ENCODE peak calls at places on chromosome 1, in four cellular contexts. A, Q, P and D are unnamed samples.
A peak's percentile ranks its signal among the peaks of the same experiment; 100 is the strongest.

GRCh38 chr1:31412732-31413404 is at the start of gene SERINC2:
- DNase-seq in P (peak; percentile 71), Q (no peak), A (peak; percentile 23), D (no peak)

GRCh38 chr1:232844791-232845190 is 39.6 kb downstream of the MAP10 start:
- DNase-seq in P (peak; percentile 34), Q (peak; percentile 40), A (no peak), D (no peak)

GRCh38 chr1:176696689-176697088 is 233.7 kb downstream of the PAPPA2 start:
- DNase-seq in A (no peak), Q (no peak), P (no peak), D (no peak)

GRCh38 chr1:183043872-183044859 is 20.9 kb downstream of the LAMC1 start:
- DNase-seq in P (peak; percentile 33), A (no peak), Q (peak; percentile 55), D (no peak)

GRCh38 chr1:47325530-47325929 is 8.1 kb upstream of the CMPK1 start:
- DNase-seq in Q (peak; percentile 63), P (peak; percentile 29), A (no peak), D (no peak)

GRCh38 chr1:55466343-55466742 is 251.2 kb upstream of the USP24 start:
- DNase-seq in A (no peak), Q (no peak), P (peak; percentile 92), D (no peak)

GRCh38 chr1:64769971-64770370 is 25.1 kb downstream of the RAVER2 start:
- DNase-seq in Q (no peak), P (no peak), A (no peak), D (no peak)

GRCh38 chr1:31428436-31429221 is 15.6 kb downstream of the SERINC2 start:
- DNase-seq in Q (no peak), A (no peak), P (no peak), D (no peak)

GRCh38 chr1:161792740-161793139 is 26.6 kb downstream of the ATF6 start:
- DNase-seq in A (peak; percentile 54), P (peak; percentile 95), Q (peak; percentile 74), D (peak; percentile 73)

GRCh38 chr1:226706664-226707063 is 32.4 kb downstream of the ITPKB start:
- DNase-seq in A (no peak), P (no peak), Q (no peak), D (no peak)

GRCh38 chr1:41341756-41342562 is 19.3 kb upstream of the FOXO6 start:
- DNase-seq in A (peak; percentile 49), Q (no peak), P (peak; percentile 32), D (no peak)

GRCh38 chr1:102872526-102872925 is 235.8 kb downstream of the COL11A1 start:
- DNase-seq in Q (no peak), A (peak; percentile 15), P (no peak), D (no peak)

GRCh38 chr1:216528816-216529215 is 105.6 kb upstream of the USH2A start:
- DNase-seq in P (peak; percentile 49), A (no peak), Q (no peak), D (no peak)

GRCh38 chr1:228018961-228019721 is 12.3 kb downstream of the WNT3A start:
- DNase-seq in Q (no peak), A (no peak), P (no peak), D (no peak)

GRCh38 chr1:196160066-196160795 is 448.0 kb downstream of the KCNT2 start:
- DNase-seq in Q (no peak), P (peak; percentile 43), A (no peak), D (peak; percentile 40)

GRCh38 chr1:106022312-106022902 is 1034.1 kb upstream of the PRMT6 start:
- DNase-seq in Q (no peak), A (no peak), P (peak; percentile 51), D (no peak)

GRCh38 chr1:24294228-24294672 is 24.9 kb upstream of the GRHL3 start:
- DNase-seq in Q (peak; percentile 96), P (peak; percentile 98), A (no peak), D (peak; percentile 80)

GRCh38 chr1:214475331-214475730 is 76.1 kb downstream of the PTPN14 start:
- DNase-seq in Q (no peak), P (no peak), A (no peak), D (peak; percentile 77)

GRCh38 chr1:193201021-193201420 is 14.6 kb upstream of the B3GALT2 start:
- DNase-seq in P (no peak), Q (no peak), A (no peak), D (no peak)

GRCh38 chr1:199046618-199047017 is 407.8 kb downstream of the PTPRC start:
- DNase-seq in Q (no peak), P (peak; percentile 25), A (no peak), D (no peak)

GRCh38 chr1:90706437-90707362 is 10.4 kb downstream of the BARHL2 start:
- DNase-seq in Q (peak; percentile 12), A (no peak), P (no peak), D (no peak)

GRCh38 chr1:86687595-86687994 is 16.8 kb upstream of the SH3GLB1 start:
- DNase-seq in A (no peak), Q (no peak), P (peak; percentile 43), D (no peak)

GRCh38 chr1:218351617-218352438 is 6.7 kb downstream of the TGFB2 start:
- DNase-seq in Q (peak; percentile 64), P (peak; percentile 49), A (no peak), D (no peak)

GRCh38 chr1:52645261-52645660 is 12.3 kb downstream of the SHISAL2A start:
- DNase-seq in P (no peak), A (no peak), Q (no peak), D (no peak)

GRCh38 chr1:183234660-183235476 is 48.8 kb downstream of the LAMC2 start:
- DNase-seq in Q (peak; percentile 59), A (peak; percentile 96), P (peak; percentile 90), D (no peak)

GRCh38 chr1:227343727-227344551 is 25.6 kb upstream of the CDC42BPA start:
- DNase-seq in A (no peak), Q (peak; percentile 58), P (peak; percentile 82), D (no peak)

GRCh38 chr1:30376054-30376453 is 347.3 kb downstream of the MATN1 start:
- DNase-seq in Q (no peak), P (no peak), A (no peak), D (no peak)

GRCh38 chr1:20551945-20552727 is at the start of gene FAM43B:
- DNase-seq in A (no peak), Q (peak; percentile 62), P (no peak), D (no peak)

GRCh38 chr1:187626056-187626455 is 797.3 kb downstream of the PLA2G4A start:
- DNase-seq in Q (no peak), A (no peak), P (no peak), D (no peak)

GRCh38 chr1:41890841-41891311 is 27.8 kb downstream of the HIVEP3 start:
- DNase-seq in Q (no peak), A (no peak), P (no peak), D (no peak)

DNA sequence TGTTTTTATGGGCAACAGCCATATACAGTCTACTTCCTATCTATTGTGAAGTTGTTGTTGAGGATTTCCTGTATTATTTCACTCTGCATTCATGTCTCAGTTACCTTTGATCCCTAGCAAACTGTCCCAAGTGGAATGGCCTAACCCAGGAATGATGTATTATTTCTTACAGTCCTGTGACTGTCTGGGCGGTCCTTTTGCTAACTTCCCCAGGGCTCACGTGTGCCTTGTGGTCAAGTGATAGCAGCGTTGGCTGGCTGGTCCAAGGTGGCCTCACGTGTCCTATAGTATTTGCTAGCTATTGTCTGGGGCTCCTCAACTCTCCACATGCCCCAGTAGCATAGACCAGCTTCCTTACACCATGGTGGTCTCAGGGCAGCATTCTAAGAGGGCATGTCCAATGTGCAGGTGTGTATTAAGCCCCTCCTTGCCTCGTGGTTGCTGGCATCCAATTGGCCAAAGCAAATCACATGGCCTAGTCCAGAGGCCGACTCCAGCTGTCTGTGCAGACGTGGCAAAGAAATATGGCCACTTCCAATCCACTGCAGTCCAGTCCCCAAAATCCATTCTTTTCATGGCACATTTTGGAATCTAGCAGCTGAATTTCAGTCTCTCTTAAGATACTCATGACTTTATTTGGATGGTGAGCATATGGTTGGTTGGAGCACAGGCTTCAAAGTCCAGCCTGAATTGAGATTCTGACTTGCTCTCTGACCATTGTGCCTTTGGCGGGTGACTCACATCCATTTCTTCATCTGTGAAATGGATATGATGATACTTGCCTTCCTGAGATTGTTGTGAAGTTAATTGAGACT is 94.1 kb downstream of the GALNT2 start:
- DNase-seq in Q (no peak), A (no peak), P (peak; percentile 48), D (no peak)
- H3K4me1 ChIP-seq in Q (peaks cover 30% of the 10 kb centered on the region), A (no peaks in the 10 kb centered on the region), P (peaks cover 36% of the 10 kb centered on the region), D (peaks cover 8% of the 10 kb centered on the region)

DNA sequence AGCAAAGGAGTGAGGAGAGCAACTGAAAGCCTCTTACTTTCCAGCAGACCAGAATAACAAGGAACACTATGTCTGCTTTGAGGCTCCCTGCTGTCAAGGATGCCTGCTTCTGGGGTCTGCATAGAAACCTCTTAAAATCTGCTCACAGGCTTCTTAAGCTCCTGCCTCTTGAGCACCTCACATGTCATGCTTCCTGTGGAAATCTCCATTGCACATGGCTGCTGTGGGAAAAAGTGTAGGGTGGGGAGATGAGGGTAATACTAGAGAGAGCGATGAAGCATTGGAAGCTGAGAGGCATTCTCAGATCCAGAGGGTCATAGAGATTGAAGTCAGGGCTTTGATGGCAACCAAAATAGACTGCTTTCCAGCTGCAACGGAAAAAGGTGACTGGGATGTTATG is 6.2 kb upstream of the HLX start:
- DNase-seq in A (no peak), P (no peak), Q (no peak), D (no peak)
- H3K4me1 ChIP-seq in A (no peaks in the 10 kb centered on the region), P (no peaks in the 10 kb centered on the region), Q (peaks cover 26% of the 10 kb centered on the region), D (no peaks in the 10 kb centered on the region)

DNA sequence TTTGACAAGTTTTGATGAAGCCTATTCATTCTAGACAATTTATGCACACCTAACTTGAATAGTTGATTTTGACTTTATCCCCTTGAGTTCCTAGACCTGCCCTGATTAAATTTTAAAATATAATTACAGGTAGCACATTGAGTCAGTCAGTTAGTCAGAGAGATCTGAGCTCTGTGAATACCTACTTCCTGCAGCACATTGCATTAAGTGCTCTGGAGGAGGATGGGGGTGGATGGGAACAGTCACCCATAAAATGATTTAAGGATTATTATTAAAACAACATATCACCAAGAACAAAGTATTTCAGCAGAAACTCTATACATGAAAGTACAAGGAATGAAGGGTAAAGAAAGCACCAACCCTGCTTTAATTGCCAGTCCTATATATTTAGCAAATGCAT is 11.8 kb upstream of the RPF1 start:
- DNase-seq in P (peak; percentile 17), Q (no peak), A (no peak), D (no peak)
- H3K4me1 ChIP-seq in P (no peaks in the 10 kb centered on the region), Q (no peaks in the 10 kb centered on the region), A (no peaks in the 10 kb centered on the region), D (no peaks in the 10 kb centered on the region)

GRCh38 chr1:207821464-207822045 is 69.7 kb downstream of the CD46 start:
- DNase-seq in Q (no peak), A (no peak), P (no peak), D (no peak)

GRCh38 chr1:207820568-207821463 is 69.0 kb downstream of the CD46 start:
- DNase-seq in A (no peak), Q (no peak), P (no peak), D (no peak)

GRCh38 chr1:207817778-207818751 is 66.2 kb downstream of the CD46 start:
- DNase-seq in Q (no peak), P (no peak), A (no peak), D (no peak)

GRCh38 chr1:207817166-207817565 is 65.3 kb downstream of the CD46 start:
- DNase-seq in P (no peak), A (no peak), Q (no peak), D (no peak)

GRCh38 chr1:207818971-207819451 is 67.2 kb downstream of the CD46 start:
- DNase-seq in Q (peak; percentile 49), P (peak; percentile 74), A (no peak), D (no peak)
- H3K4me1 ChIP-seq in Q (peaks cover 44% of the 10 kb centered on the region), P (peaks cover 34% of the 10 kb centered on the region), A (peaks cover 7% of the 10 kb centered on the region), D (peaks cover 17% of the 10 kb centered on the region)